ENCODE peak calls at places on chromosome 6, in four cellular contexts. One of them, this sample, is unnamed.

GRCh38 chr6:44084231-44085014 is 42.8 kb downstream of the MRPL14 start:
- DNase-seq in AG04449: no peak
- DNase-seq in fibroblast of lung: no peak
- DNase-seq in cardiac fibroblast: no peak
- DNase-seq in this sample: no peak

GRCh38 chr6:103872683-103873082 is 987.0 kb downstream of the HACE1 start:
- DNase-seq in fibroblast of lung: no peak
- DNase-seq in AG04449: no peak
- DNase-seq in cardiac fibroblast: peak; percentile 15
- DNase-seq in this sample: no peak

GRCh38 chr6:82144852-82145332 is 102.7 kb downstream of the IBTK start:
- DNase-seq in AG04449: peak; percentile 74
- DNase-seq in cardiac fibroblast: peak; percentile 82
- DNase-seq in fibroblast of lung: peak; percentile 91
- DNase-seq in this sample: no peak

GRCh38 chr6:136923116-136923953 is 1.2 kb downstream of the SLC35D3 start:
- DNase-seq in cardiac fibroblast: no peak
- DNase-seq in AG04449: no peak
- DNase-seq in fibroblast of lung: no peak
- DNase-seq in this sample: no peak

GRCh38 chr6:127302728-127303675 is 36.3 kb downstream of the RNF146 start:
- DNase-seq in AG04449: no peak
- DNase-seq in cardiac fibroblast: peak; percentile 65
- DNase-seq in fibroblast of lung: peak; percentile 33
- DNase-seq in this sample: peak; percentile 84

GRCh38 chr6:83193747-83194582 is 808 bp downstream of the RWDD2A start:
- DNase-seq in fibroblast of lung: peak; percentile 33
- DNase-seq in AG04449: no peak
- DNase-seq in cardiac fibroblast: peak; percentile 37
- DNase-seq in this sample: no peak

GRCh38 chr6:148887181-148887580 is 140.4 kb downstream of the UST start:
- DNase-seq in cardiac fibroblast: no peak
- DNase-seq in AG04449: no peak
- DNase-seq in fibroblast of lung: no peak
- DNase-seq in this sample: no peak

GRCh38 chr6:100719883-100720682 is 161.0 kb downstream of the ASCC3 start:
- DNase-seq in fibroblast of lung: peak; percentile 10
- DNase-seq in AG04449: no peak
- DNase-seq in cardiac fibroblast: peak; percentile 70
- DNase-seq in this sample: peak; percentile 64

GRCh38 chr6:148451690-148452089 is 109.1 kb downstream of the SASH1 start:
- DNase-seq in AG04449: no peak
- DNase-seq in cardiac fibroblast: peak; percentile 31
- DNase-seq in fibroblast of lung: no peak
- DNase-seq in this sample: no peak

GRCh38 chr6:86937219-86938079 is at the start of gene HTR1E:
- DNase-seq in fibroblast of lung: peak; percentile 19
- DNase-seq in AG04449: no peak
- DNase-seq in cardiac fibroblast: peak; percentile 19
- DNase-seq in this sample: peak; percentile 55

GRCh38 chr6:45118684-45119230 is 209.4 kb upstream of the RUNX2 start:
- DNase-seq in fibroblast of lung: no peak
- DNase-seq in cardiac fibroblast: peak; percentile 26
- DNase-seq in AG04449: no peak
- DNase-seq in this sample: no peak

GRCh38 chr6:158789115-158789917 is 29.9 kb downstream of the EZR start:
- DNase-seq in cardiac fibroblast: no peak
- DNase-seq in fibroblast of lung: no peak
- DNase-seq in AG04449: no peak
- DNase-seq in this sample: peak; percentile 30

GRCh38 chr6:3569817-3570216 is 113.0 kb upstream of the SLC22A23 start:
- DNase-seq in fibroblast of lung: no peak
- DNase-seq in cardiac fibroblast: no peak
- DNase-seq in AG04449: no peak
- DNase-seq in this sample: no peak